ENCODE peak calls at places on chromosomes 11 and 22, in seven cellular contexts. A is T47D; O is activated CD4-positive, CD25-positive, alpha-beta regulatory T cell; E is left colon; T is left lobe of liver; V is NCI-H345; S is astrocyte of the hippocampus. M is an unnamed sample.

GRCh38 chr22:41062146-41062545 is 30.2 kb upstream of the EP300 start:
- DNase-seq in A (no peak), O (no peak), E (no peak), T (no peak), V (no peak), S (no peak), M (no peak)

GRCh38 chr11:74926304-74927030 is 22.4 kb downstream of the XRRA1 start:
- DNase-seq in A (no peak), O (no peak), E (no peak), T (no peak), V (no peak), S (no peak), M (no peak)

GRCh38 chr11:48116843-48117242 is 99.8 kb upstream of the OR4B1 start:
- DNase-seq in A (no peak), O (no peak), E (no peak), T (no peak), V (no peak), S (no peak), M (no peak)

GRCh38 chr11:68539370-68539769 is 78.8 kb downstream of the PPP6R3 start:
- DNase-seq in A (no peak), O (no peak), E (no peak), T (no peak), V (no peak), S (no peak), M (no peak)

GRCh38 chr11:66497206-66497605 is 13.2 kb upstream of the BBS1 start:
- DNase-seq in A (no peak), O (no peak), E (no peak), T (no peak), V (no peak), S (no peak), M (no peak)

GRCh38 chr22:30606455-30607299 is at the start of gene TCN2:
- DNase-seq in A (no peak), O (peak), E (peak), T (peak), V (peak), S (peak), M (peak)

GRCh38 chr11:134267466-134267865 is 8.7 kb upstream of the GLB1L3 start:
- DNase-seq in A (no peak), O (no peak), E (no peak), T (no peak), V (no peak), S (no peak), M (no peak)

GRCh38 chr22:31102441-31103081 is 4.8 kb downstream of the SELENOM start:
- DNase-seq in A (no peak), O (no peak), E (peak), T (no peak), V (no peak), S (peak), M (no peak)

GRCh38 chr11:36425593-36426206 is 84.4 kb downstream of the TRAF6 start:
- DNase-seq in A (no peak), O (no peak), E (no peak), T (no peak), V (no peak), S (peak), M (no peak)

GRCh38 chr11:105910095-105910715 is 111.8 kb downstream of the MSANTD4 start:
- DNase-seq in A (no peak), O (no peak), E (no peak), T (no peak), V (no peak), S (peak), M (no peak)

GRCh38 chr22:36701941-36702640 is 1.5 kb downstream of the CACNG2 start:
- DNase-seq in A (no peak), O (no peak), E (no peak), T (no peak), V (peak), S (no peak), M (no peak)

GRCh38 chr22:28792491-28793383 is 7.6 kb downstream of the XBP1 start:
- DNase-seq in A (no peak), O (no peak), E (no peak), T (no peak), V (no peak), S (no peak), M (no peak)

GRCh38 chr22:26573026-26573662 is 16.8 kb downstream of the TPST2 start:
- DNase-seq in A (no peak), O (no peak), E (peak), T (no peak), V (no peak), S (peak), M (no peak)

GRCh38 chr11:131373326-131373725 is 2.9 kb downstream of the NTM start:
- DNase-seq in A (no peak), O (no peak), E (no peak), T (no peak), V (no peak), S (no peak), M (no peak)

GRCh38 chr11:5643585-5643984 is 18.8 kb downstream of the TRIM34 start:
- DNase-seq in A (no peak), O (no peak), E (no peak), T (no peak), V (no peak), S (no peak), M (no peak)

GRCh38 chr22:42670921-42671709 is 21.9 kb upstream of the CYB5R3 start:
- DNase-seq in A (no peak), O (no peak), E (no peak), T (no peak), V (no peak), S (no peak), M (no peak)

GRCh38 chr11:117457031-117457785 is 129.6 kb downstream of the CEP164 start:
- DNase-seq in A (no peak), O (no peak), E (no peak), T (no peak), V (peak), S (no peak), M (no peak)

GRCh38 chr11:70912226-70912840 is 340.0 kb downstream of the SHANK2 start:
- DNase-seq in A (no peak), O (no peak), E (no peak), T (no peak), V (no peak), S (no peak), M (no peak)

GRCh38 chr11:8832571-8833260 is 78.3 kb upstream of the AKIP1 start:
- DNase-seq in A (peak), O (no peak), E (no peak), T (peak), V (peak), S (peak), M (peak)

GRCh38 chr22:46815896-46816721 is 53.7 kb downstream of the TBC1D22A start:
- DNase-seq in A (no peak), O (no peak), E (no peak), T (peak), V (no peak), S (peak), M (no peak)

GRCh38 chr22:39185601-39186012 is 33.1 kb upstream of the CBX7 start:
- DNase-seq in A (no peak), O (no peak), E (no peak), T (no peak), V (no peak), S (no peak), M (no peak)

GRCh38 chr11:12860827-12861226 is 148.3 kb upstream of the RASSF10 start:
- DNase-seq in A (no peak), O (no peak), E (no peak), T (no peak), V (no peak), S (peak), M (no peak)

GRCh38 chr22:44525872-44526271 is 27.8 kb upstream of the RTL6 start:
- DNase-seq in A (no peak), O (no peak), E (no peak), T (no peak), V (no peak), S (no peak), M (no peak)

GRCh38 chr11:28585007-28585406 is 476.8 kb downstream of the METTL15 start:
- DNase-seq in A (no peak), O (no peak), E (no peak), T (no peak), V (no peak), S (peak), M (no peak)

GRCh38 chr22:18987765-18988164 is 51.7 kb upstream of the PRODH start:
- DNase-seq in A (peak), O (no peak), E (no peak), T (peak), V (no peak), S (no peak), M (peak)

GRCh38 chr11:24755260-24755839 is 258.5 kb downstream of the LUZP2 start:
- DNase-seq in A (no peak), O (no peak), E (no peak), T (no peak), V (peak), S (no peak), M (no peak)